ENCODE peak calls at places on chromosomes 1 and 21, in eight cellular contexts. X is heart right ventricle, M is uterus, E is mammary epithelial cell, C is thyroid gland, R is left ventricle myocardium inferior, S is colonic mucosa, Z is thoracic aorta. Y is an unnamed sample. For H3K36me3, the result is how much of the 10 kb centered on the place peaks cover.

GRCh38 chr1:245552331-245552730 is 397.5 kb downstream of the KIF26B start:
- DNase-seq in E (no peak), M (no peak), R (no peak), Z (no peak), S (no peak), X (no peak), C (no peak), Y (no peak)

GRCh38 chr21:26732442-26733221 is 112.6 kb downstream of the ADAMTS1 start:
- DNase-seq in S (peak), Z (no peak), X (peak), E (peak), C (peak), M (peak), R (no peak), Y (peak)

GRCh38 chr1:166080965-166081870 is 85.6 kb downstream of the FAM78B start:
- DNase-seq in C (no peak), M (peak), R (no peak), E (no peak), S (no peak), Z (no peak), X (no peak), Y (peak)

GRCh38 chr1:51303751-51304196 is 26.6 kb downstream of the TTC39A start:
- DNase-seq in R (no peak), C (no peak), E (no peak), Z (no peak), X (no peak), S (no peak), M (no peak), Y (peak)

GRCh38 chr1:61334718-61335589 is 252.6 kb downstream of the NFIA start:
- DNase-seq in C (peak), R (peak), Z (peak), M (peak), E (no peak), X (peak), S (no peak), Y (peak)

GRCh38 chr1:17874231-17874630 is 119.1 kb downstream of the ACTL8 start:
- DNase-seq in S (no peak), X (no peak), C (no peak), E (peak), R (no peak), Z (no peak), M (no peak), Y (no peak)

GRCh38 chr1:101081496-101082282 is 56.1 kb upstream of the DPH5 start:
- DNase-seq in S (no peak), M (no peak), E (no peak), Z (no peak), X (no peak), C (no peak), R (no peak), Y (no peak)

GRCh38 chr1:206661161-206661820 is 23.4 kb upstream of the MAPKAPK2 start:
- DNase-seq in X (no peak), Z (no peak), E (no peak), S (no peak), M (no peak), R (no peak), C (no peak), Y (no peak)

GRCh38 chr1:239228451-239228850 is 157.9 kb upstream of the CHRM3 start:
- DNase-seq in R (no peak), M (no peak), S (no peak), C (no peak), Z (no peak), X (no peak), E (no peak), Y (no peak)

DNA sequence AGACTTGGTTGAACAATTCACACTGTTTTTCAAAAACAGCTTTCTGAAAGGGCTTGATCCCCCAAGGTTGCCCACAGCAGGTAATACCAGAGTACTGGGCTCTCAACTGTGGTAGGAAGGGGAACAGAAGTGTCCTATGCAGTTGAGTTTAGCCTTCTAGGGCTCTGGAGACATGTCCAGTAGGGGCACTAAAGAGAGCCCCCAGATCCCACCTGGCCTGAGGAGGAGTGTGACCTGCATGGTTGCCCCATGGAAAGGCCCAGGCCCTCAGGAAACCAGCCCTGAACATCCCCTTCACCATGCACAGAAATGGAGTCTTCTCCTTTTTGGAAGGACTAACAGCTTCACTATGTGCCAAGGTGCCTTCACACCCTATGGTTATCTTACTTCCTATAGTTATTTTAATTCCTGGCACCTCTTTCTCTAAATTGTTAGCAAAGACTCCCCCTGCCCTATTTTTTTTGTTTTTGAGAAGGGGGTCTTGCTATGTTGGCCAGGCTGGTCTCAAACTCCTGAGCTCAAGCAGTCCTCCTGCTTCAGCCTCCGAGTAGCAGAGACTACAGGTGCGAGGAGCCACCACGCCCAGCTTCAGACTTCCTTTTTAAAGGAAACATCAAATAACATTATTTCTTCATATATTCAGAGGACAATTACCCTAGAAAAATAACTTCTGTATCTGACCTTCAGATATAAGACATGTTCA is 16.8 kb upstream of the LSS start:
- DNase-seq in C (no peak), Z (no peak), E (no peak), S (no peak), M (no peak), R (no peak), X (no peak), Y (no peak)
- TF ChIP-seq CTCF in C (no peak), Z (no peak), E (no peak), S (no peak), M (no peak), R (no peak), X (no peak), Y (no peak)

GRCh38 chr1:43056460-43056859 is 97.8 kb upstream of the SLC2A1 start:
- DNase-seq in E (no peak), C (no peak), Z (no peak), R (no peak), M (no peak), S (no peak), X (no peak), Y (no peak)

GRCh38 chr1:43056981-43057391 is 98.3 kb upstream of the SLC2A1 start:
- DNase-seq in R (no peak), C (no peak), E (no peak), M (peak), Z (no peak), S (no peak), X (no peak), Y (peak)

GRCh38 chr1:43053040-43053439 is 94.4 kb upstream of the SLC2A1 start:
- DNase-seq in Z (no peak), R (no peak), S (no peak), C (no peak), X (no peak), M (no peak), E (no peak), Y (no peak)

GRCh38 chr1:43057567-43057966 is 98.9 kb upstream of the SLC2A1 start:
- DNase-seq in S (no peak), X (no peak), M (no peak), Z (no peak), R (no peak), E (no peak), C (no peak), Y (no peak)

GRCh38 chr1:43054961-43055360 is 96.3 kb upstream of the SLC2A1 start:
- DNase-seq in R (no peak), E (peak), C (no peak), X (no peak), S (no peak), M (no peak), Z (no peak), Y (no peak)
- H3K36me3 ChIP-seq in R (under half), E (under half), C (under half), X (under half), S (under half), M (under half), Z (under half), Y (under half)

GRCh38 chr1:241180569-241180968 is 176.4 kb downstream of the RGS7 start:
- DNase-seq in E (no peak), M (no peak), C (no peak), Z (no peak), S (no peak), R (no peak), X (no peak), Y (no peak)
- TF ChIP-seq CTCF in E (no peak), M (no peak), C (no peak), Z (no peak), S (no peak), R (no peak), X (no peak), Y (no peak)

GRCh38 chr1:94032637-94033036 is 88.3 kb downstream of the ABCA4 start:
- DNase-seq in X (no peak), M (no peak), C (no peak), Z (no peak), S (no peak), R (no peak), E (no peak), Y (no peak)
- H3K36me3 ChIP-seq in X (under half), M (under half), C (under half), Z (under half), S (under half), R (under half), E (under half), Y (under half)

GRCh38 chr1:53593758-53594380 is 134.7 kb downstream of the DMRTB1 start:
- DNase-seq in R (peak), M (no peak), S (no peak), E (no peak), C (peak), Z (no peak), X (no peak), Y (peak)
- TF ChIP-seq CTCF in R (peak), M (no peak), S (peak), E (no peak), C (no peak), Z (no peak), X (peak), Y (peak)

GRCh38 chr1:226054519-226055327 is 7.8 kb upstream of the H3-3A start:
- DNase-seq in C (no peak), M (no peak), R (no peak), S (no peak), E (no peak), X (no peak), Z (no peak), Y (no peak)
- H3K36me3 ChIP-seq in C (under half), M (under half), R (under half), S (under half), E (under half), X (under half), Z (under half), Y (under half)

GRCh38 chr1:234212764-234213406 is 160.4 kb upstream of the COA6 start:
- DNase-seq in M (no peak), Z (no peak), E (peak), C (no peak), R (no peak), X (no peak), S (no peak), Y (peak)
- TF ChIP-seq CTCF in M (no peak), Z (no peak), E (peak), C (no peak), R (peak), X (peak), S (no peak), Y (peak)

DNA sequence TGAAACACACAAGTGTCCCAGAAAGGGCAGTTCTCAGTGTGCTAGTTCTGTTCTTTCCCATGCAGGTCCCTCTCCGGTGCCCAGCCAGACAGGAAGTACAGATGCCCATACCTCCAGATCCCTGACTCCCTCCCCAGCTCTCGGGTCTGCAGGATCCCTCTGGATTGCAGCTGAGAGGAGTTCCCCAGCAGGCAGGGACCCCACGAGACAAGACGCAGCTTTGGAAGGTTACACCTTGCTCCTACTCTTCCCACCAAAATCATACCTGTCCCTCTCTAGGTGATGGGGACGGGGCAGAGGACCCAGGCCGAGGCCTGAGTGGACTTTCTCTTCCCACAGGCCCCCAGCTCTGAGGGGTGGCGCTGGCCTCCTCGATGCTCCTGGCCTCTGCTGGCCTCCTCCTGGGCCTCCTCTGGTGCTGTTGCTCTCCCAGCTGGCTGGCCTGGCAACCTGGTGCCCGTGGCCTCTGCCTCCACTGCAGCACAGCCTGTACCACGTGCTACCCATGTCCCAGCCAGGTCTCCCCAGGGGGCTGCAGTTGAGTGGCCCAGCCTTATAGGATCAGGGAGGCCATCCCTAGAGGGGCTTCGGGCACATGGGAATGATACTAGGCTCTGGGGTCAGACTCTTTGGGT is 9.4 kb downstream of the LDLRAD2 start:
- DNase-seq in E (no peak), C (no peak), M (no peak), Z (no peak), X (no peak), S (no peak), R (no peak), Y (no peak)
- H3K36me3 ChIP-seq in E (under half), C (under half), M (under half), Z (under half), X (under half), S (under half), R (half or more), Y (under half)